ENCODE peak calls at places on chromosomes 7 and 10, in seven cellular contexts. A, X, N, O, K, G and U are unnamed samples.

GRCh38 chr10:77131214-77131613 is 506.4 kb downstream of the KCNMA1 start:
- DNase-seq in G (no peak), N (no peak), A (no peak), X (no peak), K (no peak), O (no peak), U (no peak)

GRCh38 chr7:82443044-82443800 is at the start of gene CACNA2D1:
- DNase-seq in O (no peak), X (no peak), G (no peak), A (no peak), K (no peak), N (no peak), U (peak)

GRCh38 chr7:88401009-88401623 is 94.4 kb upstream of the STEAP4 start:
- DNase-seq in G (no peak), X (no peak), A (no peak), N (peak), K (no peak), O (no peak), U (no peak)

GRCh38 chr7:148620749-148621372 is 30.3 kb downstream of the C7orf33 start:
- DNase-seq in G (no peak), K (no peak), X (no peak), N (no peak), A (no peak), O (peak), U (no peak)

GRCh38 chr7:15546272-15546792 is 15.5 kb downstream of the AGMO start:
- DNase-seq in O (no peak), X (no peak), G (no peak), A (no peak), K (no peak), N (no peak), U (no peak)

GRCh38 chr7:127708788-127709187 is 56.8 kb downstream of the SND1 start:
- DNase-seq in A (peak), K (peak), O (peak), N (peak), G (no peak), X (peak), U (peak)

GRCh38 chr7:138092486-138093028 is 16.3 kb downstream of the AKR1D1 start:
- DNase-seq in G (no peak), O (no peak), X (no peak), A (no peak), N (no peak), K (no peak), U (no peak)

GRCh38 chr7:148286150-148286549 is 304.4 kb upstream of the C7orf33 start:
- DNase-seq in X (no peak), O (no peak), G (no peak), K (no peak), A (no peak), N (peak), U (no peak)

GRCh38 chr7:135827391-135827790 is 78.8 kb upstream of the FAM180A start:
- DNase-seq in A (no peak), X (no peak), O (no peak), N (no peak), G (no peak), K (no peak), U (no peak)

GRCh38 chr10:78353636-78354035 is 320.0 kb downstream of the RPS24 start:
- DNase-seq in X (no peak), O (no peak), N (no peak), A (no peak), K (no peak), G (no peak), U (no peak)

GRCh38 chr7:15309891-15310290 is 251.9 kb downstream of the AGMO start:
- DNase-seq in G (no peak), A (no peak), K (no peak), N (no peak), O (no peak), X (no peak), U (peak)

GRCh38 chr7:128405345-128406146 is 4.2 kb downstream of the IMPDH1 start:
- DNase-seq in A (peak), N (peak), G (no peak), O (peak), X (no peak), K (no peak), U (no peak)

GRCh38 chr7:99027241-99027640 is 116.7 kb downstream of the SMURF1 start:
- DNase-seq in X (no peak), N (no peak), K (no peak), O (no peak), A (no peak), G (no peak), U (no peak)

GRCh38 chr10:68239596-68240150 is 7.8 kb upstream of the ATOH7 start:
- DNase-seq in N (no peak), X (no peak), O (no peak), G (no peak), A (no peak), K (no peak), U (no peak)

GRCh38 chr7:2522780-2523433 is 3.3 kb downstream of the LFNG start:
- DNase-seq in N (no peak), X (no peak), K (no peak), G (no peak), A (no peak), O (peak), U (no peak)

GRCh38 chr7:40827217-40828085 is 692.6 kb downstream of the SUGCT start:
- DNase-seq in O (no peak), K (no peak), G (no peak), N (no peak), X (no peak), A (no peak), U (no peak)

GRCh38 chr7:30469303-30469702 is 9.3 kb downstream of the NOD1 start:
- DNase-seq in O (no peak), A (no peak), G (no peak), K (peak), X (no peak), N (no peak), U (peak)

GRCh38 chr10:51706225-51706624 is 6.8 kb upstream of the CSTF2T start:
- DNase-seq in O (no peak), N (no peak), G (no peak), X (no peak), K (peak), A (no peak), U (peak)

GRCh38 chr10:16195894-16196293 is 240.9 kb upstream of the PTER start:
- DNase-seq in K (no peak), O (no peak), A (no peak), N (no peak), X (no peak), G (no peak), U (no peak)

GRCh38 chr10:75254739-75255138 is 19.0 kb upstream of the COMTD1 start:
- DNase-seq in K (no peak), N (no peak), G (no peak), A (no peak), X (no peak), O (no peak), U (no peak)

GRCh38 chr10:29947701-29948060 is 111.7 kb downstream of the JCAD start:
- DNase-seq in N (no peak), X (no peak), K (no peak), O (no peak), A (no peak), G (no peak), U (no peak)

GRCh38 chr7:19143930-19144574 is 1.2 kb downstream of the FERD3L start:
- DNase-seq in K (no peak), G (no peak), A (no peak), O (no peak), N (no peak), X (no peak), U (no peak)

GRCh38 chr10:122181055-122181732 is 89.9 kb upstream of the BTBD16 start:
- DNase-seq in G (no peak), N (no peak), O (no peak), X (no peak), A (no peak), K (no peak), U (no peak)